ENCODE peak calls at places on chromosome 4, in eight cellular contexts. One of them, this sample, is unnamed. For H3K36me3, the result is how much of the 10 kb centered on the place peaks cover.

GRCh38 chr4:95061220-95061619 is 303.5 kb downstream of the BMPR1B start:
- DNase-seq in GM23248: no peak
- DNase-seq in naive thymus-derived CD4-positive, alpha-beta T cell: no peak
- DNase-seq in lower lobe of right lung: no peak
- DNase-seq in ovary: no peak
- DNase-seq in CD8-positive, alpha-beta T cell: no peak
- DNase-seq in breast epithelium: no peak
- DNase-seq in endothelial cell of umbilical vein: peak
- DNase-seq in this sample: no peak

GRCh38 chr4:7209699-7210098 is 17.4 kb downstream of the SORCS2 start:
- DNase-seq in ovary: no peak
- DNase-seq in naive thymus-derived CD4-positive, alpha-beta T cell: no peak
- DNase-seq in breast epithelium: no peak
- DNase-seq in CD8-positive, alpha-beta T cell: no peak
- DNase-seq in lower lobe of right lung: no peak
- DNase-seq in GM23248: peak
- DNase-seq in endothelial cell of umbilical vein: no peak
- DNase-seq in this sample: no peak

GRCh38 chr4:3765271-3766206 is 646 bp upstream of the ADRA2C start:
- DNase-seq in naive thymus-derived CD4-positive, alpha-beta T cell: no peak
- DNase-seq in GM23248: peak
- DNase-seq in CD8-positive, alpha-beta T cell: no peak
- DNase-seq in lower lobe of right lung: no peak
- DNase-seq in endothelial cell of umbilical vein: no peak
- DNase-seq in breast epithelium: no peak
- DNase-seq in ovary: no peak
- DNase-seq in this sample: no peak

GRCh38 chr4:133997440-133997839 is 204.1 kb downstream of the PABPC4L start:
- DNase-seq in lower lobe of right lung: no peak
- DNase-seq in ovary: no peak
- DNase-seq in naive thymus-derived CD4-positive, alpha-beta T cell: no peak
- DNase-seq in GM23248: peak
- DNase-seq in endothelial cell of umbilical vein: no peak
- DNase-seq in CD8-positive, alpha-beta T cell: no peak
- DNase-seq in breast epithelium: no peak
- DNase-seq in this sample: no peak

GRCh38 chr4:119490335-119490734 is 138.3 kb downstream of the PDE5A start:
- DNase-seq in endothelial cell of umbilical vein: peak
- DNase-seq in ovary: no peak
- DNase-seq in breast epithelium: no peak
- DNase-seq in lower lobe of right lung: no peak
- DNase-seq in GM23248: peak
- DNase-seq in naive thymus-derived CD4-positive, alpha-beta T cell: no peak
- DNase-seq in CD8-positive, alpha-beta T cell: no peak
- DNase-seq in this sample: no peak

GRCh38 chr4:171118091-171118490 is 695.1 kb upstream of the GALNTL6 start:
- DNase-seq in CD8-positive, alpha-beta T cell: no peak
- DNase-seq in ovary: no peak
- DNase-seq in naive thymus-derived CD4-positive, alpha-beta T cell: no peak
- DNase-seq in lower lobe of right lung: no peak
- DNase-seq in endothelial cell of umbilical vein: no peak
- DNase-seq in breast epithelium: no peak
- DNase-seq in GM23248: no peak
- DNase-seq in this sample: no peak

GRCh38 chr4:186067757-186068385 is 1.1 kb upstream of the TLR3 start:
- DNase-seq in CD8-positive, alpha-beta T cell: no peak
- DNase-seq in breast epithelium: no peak
- DNase-seq in ovary: peak
- DNase-seq in GM23248: peak
- DNase-seq in endothelial cell of umbilical vein: peak
- DNase-seq in lower lobe of right lung: peak
- DNase-seq in naive thymus-derived CD4-positive, alpha-beta T cell: no peak
- DNase-seq in this sample: peak

GRCh38 chr4:110533940-110534339 is 58.0 kb downstream of the ENPEP start:
- DNase-seq in GM23248: peak
- DNase-seq in ovary: no peak
- DNase-seq in CD8-positive, alpha-beta T cell: no peak
- DNase-seq in endothelial cell of umbilical vein: peak
- DNase-seq in naive thymus-derived CD4-positive, alpha-beta T cell: no peak
- DNase-seq in lower lobe of right lung: no peak
- DNase-seq in breast epithelium: no peak
- DNase-seq in this sample: no peak

GRCh38 chr4:79917246-79917645 is 155.8 kb downstream of the ANTXR2 start:
- DNase-seq in GM23248: peak
- DNase-seq in ovary: no peak
- DNase-seq in endothelial cell of umbilical vein: peak
- DNase-seq in breast epithelium: no peak
- DNase-seq in lower lobe of right lung: no peak
- DNase-seq in CD8-positive, alpha-beta T cell: peak
- DNase-seq in naive thymus-derived CD4-positive, alpha-beta T cell: no peak
- DNase-seq in this sample: no peak

GRCh38 chr4:25813705-25814104 is 49.1 kb downstream of the SEL1L3 start:
- DNase-seq in ovary: no peak
- DNase-seq in naive thymus-derived CD4-positive, alpha-beta T cell: no peak
- DNase-seq in breast epithelium: no peak
- DNase-seq in CD8-positive, alpha-beta T cell: no peak
- DNase-seq in GM23248: peak
- DNase-seq in lower lobe of right lung: no peak
- DNase-seq in endothelial cell of umbilical vein: peak
- DNase-seq in this sample: no peak

GRCh38 chr4:163395758-163396157 is 52.1 kb downstream of the NPY5R start:
- DNase-seq in endothelial cell of umbilical vein: no peak
- DNase-seq in lower lobe of right lung: no peak
- DNase-seq in ovary: no peak
- DNase-seq in GM23248: no peak
- DNase-seq in naive thymus-derived CD4-positive, alpha-beta T cell: no peak
- DNase-seq in breast epithelium: no peak
- DNase-seq in CD8-positive, alpha-beta T cell: no peak
- DNase-seq in this sample: no peak
- H3K27ac ChIP-seq in endothelial cell of umbilical vein: no peak
- H3K27ac ChIP-seq in lower lobe of right lung: no peak
- H3K27ac ChIP-seq in ovary: no peak
- H3K27ac ChIP-seq in GM23248: no peak
- H3K27ac ChIP-seq in naive thymus-derived CD4-positive, alpha-beta T cell: no peak
- H3K27ac ChIP-seq in breast epithelium: no peak
- H3K27ac ChIP-seq in CD8-positive, alpha-beta T cell: no peak
- H3K27ac ChIP-seq in this sample: peak

GRCh38 chr4:77715414-77716290 is 103.5 kb downstream of the CNOT6L start:
- DNase-seq in GM23248: no peak
- DNase-seq in ovary: no peak
- DNase-seq in breast epithelium: no peak
- DNase-seq in CD8-positive, alpha-beta T cell: no peak
- DNase-seq in naive thymus-derived CD4-positive, alpha-beta T cell: no peak
- DNase-seq in lower lobe of right lung: no peak
- DNase-seq in endothelial cell of umbilical vein: no peak
- DNase-seq in this sample: no peak

GRCh38 chr4:77721073-77721472 is 98.1 kb downstream of the CNOT6L start:
- DNase-seq in naive thymus-derived CD4-positive, alpha-beta T cell: no peak
- DNase-seq in CD8-positive, alpha-beta T cell: no peak
- DNase-seq in lower lobe of right lung: no peak
- DNase-seq in ovary: no peak
- DNase-seq in GM23248: no peak
- DNase-seq in breast epithelium: no peak
- DNase-seq in endothelial cell of umbilical vein: no peak
- DNase-seq in this sample: no peak
- H3K4me3 ChIP-seq in naive thymus-derived CD4-positive, alpha-beta T cell: no peak
- H3K4me3 ChIP-seq in CD8-positive, alpha-beta T cell: no peak
- H3K4me3 ChIP-seq in lower lobe of right lung: no peak
- H3K4me3 ChIP-seq in ovary: no peak
- H3K4me3 ChIP-seq in GM23248: no peak
- H3K4me3 ChIP-seq in breast epithelium: no peak
- H3K4me3 ChIP-seq in endothelial cell of umbilical vein: no peak
- H3K4me3 ChIP-seq in this sample: no peak

GRCh38 chr4:173374588-173374987 is 3.8 kb downstream of the SAP30 start:
- DNase-seq in endothelial cell of umbilical vein: no peak
- DNase-seq in lower lobe of right lung: no peak
- DNase-seq in breast epithelium: no peak
- DNase-seq in naive thymus-derived CD4-positive, alpha-beta T cell: no peak
- DNase-seq in ovary: no peak
- DNase-seq in GM23248: no peak
- DNase-seq in CD8-positive, alpha-beta T cell: no peak
- DNase-seq in this sample: no peak
- H3K36me3 ChIP-seq in endothelial cell of umbilical vein: under half
- H3K36me3 ChIP-seq in lower lobe of right lung: under half
- H3K36me3 ChIP-seq in breast epithelium: under half
- H3K36me3 ChIP-seq in naive thymus-derived CD4-positive, alpha-beta T cell: under half
- H3K36me3 ChIP-seq in ovary: under half
- H3K36me3 ChIP-seq in GM23248: under half
- H3K36me3 ChIP-seq in CD8-positive, alpha-beta T cell: under half
- H3K36me3 ChIP-seq in this sample: under half

DNA sequence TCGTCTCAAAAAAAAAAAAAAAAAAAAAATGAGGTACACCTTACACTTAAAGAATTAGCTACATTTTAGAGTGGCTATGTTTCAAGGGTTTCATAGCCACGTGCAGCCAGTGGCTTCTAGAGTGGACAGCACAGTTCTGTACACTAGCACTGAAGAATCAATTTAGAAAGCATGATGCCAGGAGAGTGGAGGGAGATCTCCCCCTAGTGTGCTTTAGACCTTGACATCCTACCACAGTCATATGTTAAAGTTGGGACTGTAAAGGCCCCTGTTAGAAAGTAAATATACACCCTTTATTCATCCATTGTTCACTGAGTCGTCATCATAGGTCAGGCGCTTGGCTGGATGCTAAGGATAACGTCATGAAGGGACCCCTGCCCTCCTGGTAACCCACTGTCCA is 179.4 kb downstream of the QDPR start:
- DNase-seq in lower lobe of right lung: no peak
- DNase-seq in GM23248: no peak
- DNase-seq in endothelial cell of umbilical vein: peak
- DNase-seq in naive thymus-derived CD4-positive, alpha-beta T cell: no peak
- DNase-seq in ovary: no peak
- DNase-seq in CD8-positive, alpha-beta T cell: no peak
- DNase-seq in breast epithelium: no peak
- DNase-seq in this sample: no peak
- H3K27ac ChIP-seq in lower lobe of right lung: no peak
- H3K27ac ChIP-seq in GM23248: no peak
- H3K27ac ChIP-seq in endothelial cell of umbilical vein: no peak
- H3K27ac ChIP-seq in naive thymus-derived CD4-positive, alpha-beta T cell: no peak
- H3K27ac ChIP-seq in ovary: no peak
- H3K27ac ChIP-seq in CD8-positive, alpha-beta T cell: no peak
- H3K27ac ChIP-seq in breast epithelium: no peak
- H3K27ac ChIP-seq in this sample: no peak

GRCh38 chr4:155885666-155886065 is 17.8 kb upstream of the TDO2 start:
- DNase-seq in naive thymus-derived CD4-positive, alpha-beta T cell: no peak
- DNase-seq in GM23248: no peak
- DNase-seq in lower lobe of right lung: no peak
- DNase-seq in CD8-positive, alpha-beta T cell: no peak
- DNase-seq in ovary: no peak
- DNase-seq in breast epithelium: no peak
- DNase-seq in endothelial cell of umbilical vein: no peak
- DNase-seq in this sample: no peak

GRCh38 chr4:155888171-155888570 is 15.3 kb upstream of the TDO2 start:
- DNase-seq in GM23248: no peak
- DNase-seq in naive thymus-derived CD4-positive, alpha-beta T cell: no peak
- DNase-seq in ovary: no peak
- DNase-seq in endothelial cell of umbilical vein: no peak
- DNase-seq in lower lobe of right lung: no peak
- DNase-seq in breast epithelium: no peak
- DNase-seq in CD8-positive, alpha-beta T cell: no peak
- DNase-seq in this sample: no peak

GRCh38 chr4:155891058-155891457 is 12.4 kb upstream of the TDO2 start:
- DNase-seq in CD8-positive, alpha-beta T cell: no peak
- DNase-seq in breast epithelium: no peak
- DNase-seq in GM23248: peak
- DNase-seq in naive thymus-derived CD4-positive, alpha-beta T cell: no peak
- DNase-seq in ovary: no peak
- DNase-seq in endothelial cell of umbilical vein: no peak
- DNase-seq in lower lobe of right lung: no peak
- DNase-seq in this sample: no peak

GRCh38 chr4:155889036-155889793 is 14.3 kb upstream of the TDO2 start:
- DNase-seq in lower lobe of right lung: no peak
- DNase-seq in naive thymus-derived CD4-positive, alpha-beta T cell: no peak
- DNase-seq in CD8-positive, alpha-beta T cell: no peak
- DNase-seq in ovary: no peak
- DNase-seq in GM23248: peak
- DNase-seq in endothelial cell of umbilical vein: peak
- DNase-seq in breast epithelium: no peak
- DNase-seq in this sample: no peak

DNA sequence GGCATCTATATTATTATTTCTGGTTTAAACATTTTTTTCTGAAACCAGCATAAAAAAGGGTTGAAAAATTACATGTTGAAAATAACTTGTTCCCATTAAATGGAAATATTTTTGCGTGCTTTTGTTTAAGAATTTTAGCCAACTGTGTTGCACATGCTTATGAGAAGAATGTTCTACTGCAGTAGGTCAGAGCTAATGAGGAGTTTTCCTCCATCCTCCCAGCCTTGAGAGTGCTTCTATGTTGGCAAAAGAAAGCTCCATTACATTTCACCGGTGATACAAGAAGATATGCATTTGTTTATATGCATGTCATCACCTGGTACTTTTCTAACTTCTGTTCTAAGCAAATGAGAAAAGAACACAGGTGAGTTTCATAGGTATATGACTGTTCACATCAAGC is 13.6 kb upstream of the TDO2 start:
- DNase-seq in ovary: no peak
- DNase-seq in breast epithelium: no peak
- DNase-seq in lower lobe of right lung: no peak
- DNase-seq in naive thymus-derived CD4-positive, alpha-beta T cell: no peak
- DNase-seq in endothelial cell of umbilical vein: no peak
- DNase-seq in CD8-positive, alpha-beta T cell: no peak
- DNase-seq in GM23248: peak
- DNase-seq in this sample: no peak
- H3K4me3 ChIP-seq in ovary: no peak
- H3K4me3 ChIP-seq in breast epithelium: no peak
- H3K4me3 ChIP-seq in lower lobe of right lung: no peak
- H3K4me3 ChIP-seq in naive thymus-derived CD4-positive, alpha-beta T cell: no peak
- H3K4me3 ChIP-seq in endothelial cell of umbilical vein: no peak
- H3K4me3 ChIP-seq in CD8-positive, alpha-beta T cell: no peak
- H3K4me3 ChIP-seq in GM23248: no peak
- H3K4me3 ChIP-seq in this sample: no peak